ENCODE peak calls at places on chromosomes 5 and 9, in eight cellular contexts. D is BE2C, R is C1 segment of cervical spinal cord, I is lower leg skin, E is Peyer's patch, Q is head of caudate nucleus, J is heart right ventricle, P is Right ventricle myocardium superior. L is an unnamed sample.

GRCh38 chr5:173201636-173202265 is 33.3 kb downstream of the NKX2-5 start:
- DNase-seq in D (no peak), R (no peak), I (no peak), E (no peak), Q (no peak), J (no peak), P (no peak), L (no peak)

GRCh38 chr5:116488334-116488733 is 86.3 kb downstream of the SEMA6A start:
- DNase-seq in D (no peak), R (no peak), I (no peak), E (no peak), Q (no peak), J (no peak), P (no peak), L (no peak)

GRCh38 chr5:154543380-154543779 is 65.4 kb upstream of the HAND1 start:
- DNase-seq in D (no peak), R (no peak), I (no peak), E (no peak), Q (no peak), J (no peak), P (no peak), L (no peak)

GRCh38 chr9:23615569-23615968 is 210.5 kb downstream of the ELAVL2 start:
- DNase-seq in D (no peak), R (no peak), I (no peak), E (no peak), Q (no peak), J (no peak), P (no peak), L (peak; percentile 73)

GRCh38 chr5:142690641-142691040 is 4.8 kb upstream of the FGF1 start:
- DNase-seq in D (no peak), R (no peak), I (no peak), E (no peak), Q (no peak), J (no peak), P (no peak), L (no peak)

GRCh38 chr9:137444106-137444790 is 3.1 kb upstream of the ENTPD8 start:
- DNase-seq in D (no peak), R (no peak), I (no peak), E (no peak), Q (no peak), J (no peak), P (no peak), L (peak; percentile 26)

GRCh38 chr9:89929315-89929714 is 324.5 kb downstream of the GADD45G start:
- DNase-seq in D (no peak), R (no peak), I (no peak), E (no peak), Q (no peak), J (no peak), P (no peak), L (no peak)

GRCh38 chr9:130689937-130690700 is 3.5 kb upstream of the EXOSC2 start:
- DNase-seq in D (peak; percentile 79), R (peak; percentile 65), I (peak; percentile 79), E (peak; percentile 23), Q (peak; percentile 43), J (peak; percentile 82), P (no peak), L (no peak)

GRCh38 chr9:130962418-130963316 is 23.6 kb upstream of the FIBCD1 start:
- DNase-seq in D (no peak), R (no peak), I (peak; percentile 60), E (no peak), Q (no peak), J (no peak), P (no peak), L (no peak)